ENCODE peak calls at places on chromosomes 16 and 17, in six cellular contexts. I, M, X, S, Z and J are unnamed samples.

GRCh38 chr17:77645441-77646430 is 312.8 kb upstream of the TNRC6C start:
- DNase-seq in M (no peak), X (peak), I (no peak), Z (no peak), S (no peak), J (peak)

GRCh38 chr17:69084911-69085310 is 24.2 kb upstream of the ABCA9 start:
- DNase-seq in X (peak), M (no peak), S (no peak), I (no peak), Z (no peak), J (no peak)

GRCh38 chr17:2844386-2844785 is 48.1 kb downstream of the RAP1GAP2 start:
- DNase-seq in I (no peak), X (no peak), S (no peak), Z (no peak), M (no peak), J (no peak)

GRCh38 chr17:57570740-57571344 is 174.3 kb downstream of the CCDC182 start:
- DNase-seq in S (no peak), Z (no peak), M (no peak), X (no peak), I (no peak), J (no peak)

GRCh38 chr17:47368262-47368661 is 44.5 kb downstream of the EFCAB13 start:
- DNase-seq in X (no peak), S (no peak), M (no peak), Z (no peak), I (no peak), J (no peak)

GRCh38 chr17:4072487-4073157 is 70.2 kb downstream of the ZZEF1 start:
- DNase-seq in Z (peak), S (no peak), X (no peak), M (no peak), I (no peak), J (no peak)

GRCh38 chr16:27817038-27817437 is 246.5 kb downstream of the GSG1L start:
- DNase-seq in I (no peak), M (no peak), S (no peak), Z (no peak), X (no peak), J (peak)

GRCh38 chr16:17282247-17282646 is 188.5 kb downstream of the XYLT1 start:
- DNase-seq in X (no peak), M (no peak), S (no peak), I (peak), Z (no peak), J (no peak)

GRCh38 chr16:79612207-79612606 is 11.7 kb upstream of the MAF start:
- DNase-seq in X (no peak), Z (no peak), I (no peak), S (no peak), M (no peak), J (no peak)

GRCh38 chr17:6186998-6187397 is 116.8 kb downstream of the WSCD1 start:
- DNase-seq in X (no peak), Z (no peak), M (no peak), I (no peak), S (no peak), J (no peak)

GRCh38 chr16:72637306-72637705 is 410.6 kb downstream of the ZFHX3 start:
- DNase-seq in I (no peak), S (no peak), X (no peak), M (no peak), Z (peak), J (no peak)

GRCh38 chr16:77788196-77789084 is at the start of gene VAT1L:
- DNase-seq in X (peak), S (no peak), M (peak), I (no peak), Z (no peak), J (no peak)

GRCh38 chr17:75266315-75267145 is 4.5 kb downstream of the MIF4GD start:
- DNase-seq in X (no peak), Z (no peak), S (no peak), I (no peak), M (no peak), J (no peak)

GRCh38 chr17:51353296-51353695 is 93.0 kb downstream of the UTP18 start:
- DNase-seq in S (no peak), M (no peak), I (no peak), Z (no peak), X (no peak), J (no peak)

GRCh38 chr17:13931752-13932477 is 137.4 kb upstream of the COX10 start:
- DNase-seq in X (no peak), Z (peak), S (peak), I (no peak), M (peak), J (no peak)

GRCh38 chr16:85237817-85238216 is 125.5 kb upstream of the CIBAR2 start:
- DNase-seq in Z (no peak), M (no peak), I (no peak), X (no peak), S (no peak), J (no peak)

GRCh38 chr17:27756467-27757371 is 43.6 kb downstream of the NOS2 start:
- DNase-seq in X (no peak), Z (no peak), I (no peak), M (peak), S (peak), J (no peak)

GRCh38 chr17:14169901-14170300 is 66.8 kb downstream of the CDRT15 start:
- DNase-seq in S (no peak), Z (no peak), X (no peak), I (no peak), M (no peak), J (no peak)

GRCh38 chr16:27254262-27254811 is 14.2 kb downstream of the NSMCE1 start:
- DNase-seq in M (no peak), I (peak), S (no peak), Z (no peak), X (no peak), J (no peak)

GRCh38 chr16:88839026-88839529 is 17.7 kb downstream of the GALNS start:
- DNase-seq in Z (no peak), X (peak), S (no peak), M (no peak), I (no peak), J (no peak)
- TF ChIP-seq CTCF in Z (no peak), X (no peak), S (no peak), M (no peak), I (no peak), J (peak)

GRCh38 chr16:1492923-1493745 is at the start of gene TELO2:
- DNase-seq in S (peak), I (peak), X (peak), Z (no peak), M (peak), J (peak)

GRCh38 chr16:1493746-1494094 is 560 bp downstream of the TELO2 start:
- DNase-seq in Z (no peak), X (no peak), I (no peak), M (no peak), S (no peak), J (no peak)

GRCh38 chr16:1494129-1494640 is 1.0 kb downstream of the TELO2 start:
- DNase-seq in M (no peak), Z (peak), I (peak), S (peak), X (peak), J (no peak)

GRCh38 chr16:1495281-1496262 is 2.4 kb downstream of the TELO2 start:
- DNase-seq in Z (no peak), M (no peak), X (peak), I (no peak), S (peak), J (no peak)

DNA sequence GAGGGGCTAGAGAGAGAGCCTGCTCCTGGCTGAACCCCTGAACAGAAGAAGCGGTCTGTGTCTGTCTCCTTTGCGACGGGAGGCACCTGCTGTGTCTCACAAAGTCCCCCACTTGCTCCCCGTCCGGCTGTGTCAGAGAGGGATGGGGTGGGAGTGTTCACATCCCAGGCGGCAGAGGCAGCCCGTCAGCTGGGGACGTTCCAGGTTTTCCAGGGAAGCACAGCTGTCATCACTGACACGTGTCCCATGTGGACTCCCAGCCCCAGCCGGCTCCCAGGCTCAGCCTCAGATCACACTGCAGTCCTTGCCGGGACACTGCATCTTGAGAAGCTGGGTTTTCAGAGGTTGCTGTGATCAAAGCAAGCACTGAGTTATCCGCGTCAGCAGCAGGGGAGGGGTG is 1.6 kb downstream of the TELO2 start:
- DNase-seq in S (no peak), X (no peak), I (no peak), M (no peak), Z (no peak), J (no peak)
- TF ChIP-seq CTCF in S (no peak), X (no peak), I (no peak), M (no peak), Z (no peak), J (no peak)

GRCh38 chr16:2511128-2511785 is 2.5 kb upstream of the ATP6V0C start:
- DNase-seq in Z (no peak), I (no peak), M (peak), S (peak), X (peak), J (no peak)

GRCh38 chr16:2514333-2515179 is 804 bp downstream of the ATP6V0C start:
- DNase-seq in M (peak), Z (no peak), X (peak), I (no peak), S (no peak), J (no peak)

GRCh38 chr16:2511996-2512919 is 1.5 kb upstream of the ATP6V0C start:
- DNase-seq in I (no peak), S (peak), Z (no peak), M (no peak), X (peak), J (no peak)

GRCh38 chr16:2513405-2514332 is at the start of gene ATP6V0C:
- DNase-seq in Z (no peak), X (peak), I (peak), S (peak), M (peak), J (peak)

GRCh38 chr16:2512920-2513404 is 790 bp upstream of the ATP6V0C start:
- DNase-seq in Z (no peak), M (peak), S (peak), X (peak), I (peak), J (peak)
- TF ChIP-seq CTCF in Z (no peak), M (no peak), S (no peak), X (no peak), I (no peak), J (no peak)

GRCh38 chr16:89313583-89313982 is 96.1 kb downstream of the ZNF778 start:
- DNase-seq in I (no peak), X (no peak), M (no peak), S (no peak), Z (no peak), J (no peak)

GRCh38 chr16:89314858-89315257 is 97.4 kb downstream of the ZNF778 start:
- DNase-seq in X (no peak), Z (no peak), S (no peak), M (no peak), I (no peak), J (no peak)

GRCh38 chr16:89315271-89315670 is 97.8 kb downstream of the ZNF778 start:
- DNase-seq in X (peak), M (no peak), I (no peak), Z (no peak), S (no peak), J (no peak)

GRCh38 chr16:89312598-89313299 is 95.2 kb downstream of the ZNF778 start:
- DNase-seq in X (no peak), S (no peak), M (no peak), I (no peak), Z (no peak), J (no peak)

DNA sequence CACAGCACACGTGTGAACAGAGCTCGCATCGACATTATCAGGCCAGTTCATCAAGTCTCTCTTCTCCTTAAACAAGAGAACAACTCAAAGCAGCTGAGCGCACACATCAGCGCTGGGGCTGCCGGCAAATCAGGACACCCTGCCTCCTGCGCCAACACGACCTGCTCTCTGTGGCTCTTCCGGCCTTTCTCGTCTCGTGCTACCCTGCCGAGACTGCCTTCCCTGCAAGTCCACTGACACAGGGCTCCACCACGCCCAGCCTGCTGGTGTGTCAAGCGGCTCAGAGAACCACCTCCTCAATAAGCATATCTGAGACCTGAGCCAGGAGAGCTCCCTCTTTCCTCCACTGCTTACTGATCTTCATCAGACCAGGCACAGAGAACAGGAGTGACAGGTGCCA is 96.9 kb downstream of the ZNF778 start:
- DNase-seq in S (no peak), I (no peak), X (no peak), M (no peak), Z (no peak), J (no peak)
- TF ChIP-seq CTCF in S (no peak), I (no peak), X (no peak), M (no peak), Z (no peak), J (no peak)

DNA sequence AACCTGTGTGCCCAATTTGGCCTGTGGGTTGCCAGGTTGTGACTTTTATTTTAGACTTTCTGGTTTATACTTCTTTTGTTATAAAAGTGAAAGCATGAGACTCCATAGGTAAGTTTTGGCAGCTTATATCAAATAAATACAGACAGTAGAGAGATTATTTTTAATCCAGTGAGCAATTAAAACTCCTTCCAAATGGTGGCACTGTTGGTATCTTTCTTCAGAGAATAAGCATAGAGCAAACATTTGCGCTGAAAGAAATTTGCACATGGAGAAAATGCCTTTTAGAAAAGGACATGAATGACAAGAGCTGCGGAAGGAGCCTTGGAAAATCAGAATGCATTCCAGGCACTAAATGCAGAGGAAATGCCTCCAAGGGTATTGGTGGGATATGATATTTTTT is 46.1 kb upstream of the DNAJA2 start:
- DNase-seq in X (no peak), S (no peak), M (no peak), I (no peak), Z (no peak), J (no peak)
- TF ChIP-seq CTCF in X (no peak), S (no peak), M (no peak), I (no peak), Z (peak), J (peak)

DNA sequence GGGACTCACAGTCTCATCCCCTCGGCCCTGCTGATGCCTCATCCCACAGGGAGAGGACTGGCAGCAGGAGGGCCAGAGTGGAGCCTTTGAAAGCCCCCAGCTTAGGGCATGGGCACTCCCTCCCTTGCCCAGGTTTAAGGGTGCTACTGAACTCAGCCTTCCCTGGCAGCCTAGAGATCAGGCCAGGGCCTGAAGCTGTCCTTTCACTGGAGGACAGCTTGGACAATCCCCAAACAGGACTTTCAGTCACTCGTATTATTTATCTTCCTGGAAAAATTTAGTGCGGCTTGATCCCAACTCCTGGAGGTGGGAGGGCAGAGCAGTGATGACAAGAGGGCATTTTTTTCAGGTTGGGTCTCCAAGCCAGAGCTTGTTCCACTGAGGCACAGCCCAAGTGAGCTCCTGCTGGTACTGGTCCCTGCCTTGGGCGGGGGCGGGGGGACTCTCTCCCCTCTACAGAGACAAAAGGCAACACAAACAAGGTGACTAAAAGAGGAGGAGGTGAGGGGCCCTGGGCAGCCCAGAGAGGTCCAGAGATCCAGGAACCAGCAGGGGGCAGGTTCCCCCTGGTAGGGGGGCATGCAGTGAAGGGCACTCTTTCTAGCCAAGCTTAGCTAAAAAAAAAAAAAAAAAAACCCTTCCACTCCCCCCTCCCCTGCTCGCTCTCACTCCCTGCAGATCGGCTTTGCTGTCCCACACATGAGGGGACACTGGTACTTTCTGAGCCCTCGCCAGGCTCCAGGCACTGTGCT is 1.7 kb downstream of the ZNF385C start:
- DNase-seq in I (no peak), Z (no peak), M (no peak), X (no peak), S (no peak), J (no peak)
- TF ChIP-seq CTCF in I (no peak), Z (no peak), M (no peak), X (no peak), S (no peak), J (no peak)